ENCODE peak calls at places on chromosome 11, in eight cellular contexts. C is right atrium auricular region, H is uterus, J is PC-3, D is ovary, V is Panc1, A is H9, E is gastrocnemius medialis. W is an unnamed sample.

GRCh38 chr11:131888230-131888826 is 517.9 kb downstream of the NTM start:
- DNase-seq in H (no peak), D (no peak), A (no peak), V (no peak), J (peak), E (no peak), C (no peak), W (no peak)

GRCh38 chr11:54558919-54559318 is 44.9 kb downstream of the OR4C46 start:
- DNase-seq in E (no peak), C (no peak), A (no peak), D (no peak), H (no peak), J (peak), V (no peak), W (no peak)

GRCh38 chr11:9142732-9143131 is 51.3 kb upstream of the SCUBE2 start:
- DNase-seq in C (no peak), V (no peak), A (no peak), J (no peak), H (no peak), E (no peak), D (no peak), W (no peak)

GRCh38 chr11:77370217-77370616 is 68.7 kb upstream of the GDPD4 start:
- DNase-seq in V (no peak), J (no peak), A (no peak), D (no peak), H (no peak), C (no peak), E (no peak), W (no peak)

GRCh38 chr11:77654770-77655434 is 17.3 kb upstream of the CLNS1A start:
- DNase-seq in E (no peak), J (no peak), A (no peak), V (no peak), H (no peak), C (no peak), D (no peak), W (no peak)

GRCh38 chr11:102767800-102768199 is 12.6 kb downstream of the MMP10 start:
- DNase-seq in A (no peak), H (no peak), J (no peak), C (no peak), E (no peak), D (no peak), V (no peak), W (no peak)

GRCh38 chr11:129115652-129116585 is 76.2 kb downstream of the ARHGAP32 start:
- DNase-seq in J (peak), A (no peak), V (no peak), C (no peak), D (no peak), H (no peak), E (no peak), W (no peak)

GRCh38 chr11:803770-804598 is 1.0 kb downstream of the PIDD1 start:
- DNase-seq in C (no peak), J (no peak), A (no peak), E (no peak), H (no peak), D (no peak), V (no peak), W (no peak)

GRCh38 chr11:130858215-130858614 is 58.1 kb downstream of the SNX19 start:
- DNase-seq in A (no peak), J (peak), E (no peak), D (no peak), H (no peak), C (no peak), V (no peak), W (no peak)

GRCh38 chr11:18600915-18601569 is 1.5 kb downstream of the MISFA start:
- DNase-seq in J (no peak), E (no peak), V (no peak), C (no peak), A (no peak), D (no peak), H (no peak), W (no peak)

GRCh38 chr11:122656073-122656630 is 630 bp downstream of the UBASH3B start:
- DNase-seq in E (peak), C (no peak), H (peak), V (no peak), A (peak), D (peak), J (peak), W (peak)

GRCh38 chr11:132008872-132009271 is 638.5 kb downstream of the NTM start:
- DNase-seq in C (no peak), J (no peak), H (no peak), D (no peak), V (no peak), E (no peak), A (no peak), W (no peak)

GRCh38 chr11:120574881-120575280 is 63.3 kb downstream of the GRIK4 start:
- DNase-seq in V (no peak), J (no peak), C (no peak), H (no peak), A (no peak), D (no peak), E (no peak), W (no peak)

GRCh38 chr11:26297179-26297970 is 34.6 kb upstream of the ANO3 start:
- DNase-seq in E (no peak), A (no peak), D (no peak), C (no peak), H (no peak), J (peak), V (no peak), W (no peak)

GRCh38 chr11:68542617-68543016 is 82.1 kb downstream of the PPP6R3 start:
- DNase-seq in V (no peak), D (peak), A (no peak), J (peak), H (peak), C (no peak), E (no peak), W (no peak)

GRCh38 chr11:47765086-47765485 is 2.1 kb downstream of the FNBP4 start:
- DNase-seq in D (no peak), A (no peak), V (no peak), E (no peak), C (no peak), H (no peak), J (no peak), W (no peak)

GRCh38 chr11:47768090-47768620 is 1.0 kb upstream of the FNBP4 start:
- DNase-seq in C (peak), D (peak), A (no peak), E (peak), H (peak), V (peak), J (peak), W (peak)

GRCh38 chr11:47766363-47767227 is 546 bp downstream of the FNBP4 start:
- DNase-seq in E (peak), A (no peak), H (peak), V (no peak), C (peak), D (peak), J (peak), W (peak)
- TF ChIP-seq CTCF in E (peak), A (no peak), H (no peak), V (no peak), C (no peak), D (peak), J (no peak), W (no peak)

GRCh38 chr11:111815489-111815888 is 49.3 kb upstream of the PPP2R1B start:
- DNase-seq in J (no peak), C (no peak), D (no peak), H (no peak), V (no peak), E (no peak), A (no peak), W (no peak)

GRCh38 chr11:111823131-111823530 is 48.2 kb downstream of the ALG9 start:
- DNase-seq in A (no peak), E (no peak), C (no peak), J (no peak), V (no peak), H (no peak), D (no peak), W (no peak)

GRCh38 chr11:111823629-111824028 is 47.8 kb downstream of the ALG9 start:
- DNase-seq in V (no peak), H (no peak), A (no peak), J (no peak), C (no peak), E (no peak), D (no peak), W (no peak)

GRCh38 chr11:111820059-111820375 is 51.4 kb downstream of the ALG9 start:
- DNase-seq in C (no peak), J (no peak), D (no peak), V (no peak), H (no peak), A (no peak), E (no peak), W (no peak)

GRCh38 chr11:111819161-111820058 is 52.0 kb downstream of the ALG9 start:
- DNase-seq in H (peak), J (no peak), V (no peak), A (no peak), E (peak), D (no peak), C (no peak), W (no peak)
- H3K27ac ChIP-seq in H (peak), J (no peak), V (no peak), A (no peak), E (peak), D (no peak), C (peak), W (peak)

GRCh38 chr11:59261150-59261549 is 48.4 kb upstream of the MPEG1 start:
- DNase-seq in V (no peak), E (no peak), H (no peak), D (no peak), C (no peak), J (no peak), A (no peak), W (no peak)

GRCh38 chr11:59262419-59262818 is 49.7 kb upstream of the MPEG1 start:
- DNase-seq in V (no peak), E (no peak), H (no peak), A (no peak), C (no peak), D (no peak), J (no peak), W (no peak)

GRCh38 chr11:59265735-59266134 is 53.0 kb upstream of the MPEG1 start:
- DNase-seq in C (no peak), V (no peak), J (no peak), H (no peak), A (no peak), E (no peak), D (no peak), W (no peak)

GRCh38 chr11:59264736-59265135 is 52.0 kb upstream of the MPEG1 start:
- DNase-seq in J (no peak), C (no peak), E (no peak), H (no peak), V (no peak), A (no peak), D (no peak), W (no peak)

DNA sequence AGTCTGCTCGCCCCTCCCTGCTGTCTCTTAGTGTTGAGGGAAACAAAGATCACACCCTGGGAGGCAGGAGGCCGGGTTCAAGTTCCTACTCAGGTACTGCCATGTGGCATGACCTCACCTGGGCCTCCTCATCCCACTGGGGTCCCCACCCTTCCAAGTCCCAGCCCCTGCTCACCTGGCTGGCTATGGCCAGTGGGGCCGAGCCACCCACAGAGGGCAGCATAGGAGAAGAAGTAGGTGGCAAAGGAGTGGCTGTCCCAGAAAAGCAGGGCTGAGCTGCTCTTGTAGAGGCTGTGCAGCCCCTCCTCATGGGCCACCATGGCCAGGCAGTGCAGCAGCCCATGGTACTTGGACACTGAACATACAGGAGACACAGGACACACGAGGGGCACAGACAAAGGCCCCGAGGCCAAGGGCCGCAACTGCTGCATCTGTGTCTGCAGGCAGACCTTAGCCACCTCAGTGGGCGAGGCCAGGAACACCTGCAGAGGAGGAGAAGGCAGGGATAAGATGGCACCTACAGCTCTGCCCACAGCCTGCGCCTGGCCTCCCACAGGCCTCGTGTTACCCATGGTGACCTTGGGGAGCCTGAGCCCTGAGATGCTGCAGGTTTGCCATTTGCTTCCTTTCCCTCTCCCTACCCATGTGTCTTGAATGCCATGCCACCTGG is 50.6 kb upstream of the MPEG1 start:
- DNase-seq in E (no peak), D (no peak), J (peak), A (peak), C (no peak), H (no peak), V (no peak), W (no peak)
- TF ChIP-seq CTCF in E (no peak), D (no peak), J (peak), A (peak), C (peak), H (no peak), V (no peak), W (no peak)

DNA sequence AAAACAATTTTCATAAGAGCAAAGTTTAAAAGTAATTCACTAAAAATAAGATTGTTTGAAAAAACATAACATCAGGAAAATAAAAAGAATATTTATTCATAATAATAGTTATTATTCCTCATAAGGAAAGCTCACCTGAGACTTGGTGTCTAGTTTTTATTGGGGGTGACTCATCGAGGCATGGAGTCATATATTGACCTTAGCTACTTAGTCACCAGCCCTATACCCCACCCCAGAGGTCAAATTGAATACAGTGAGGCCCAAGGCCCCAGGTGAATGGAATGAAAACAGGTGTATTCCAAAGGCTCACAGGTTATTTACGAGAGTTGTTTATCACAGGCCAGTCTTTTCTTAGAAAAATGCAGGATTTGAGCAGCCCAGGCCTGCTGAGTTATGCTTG is 36.9 kb downstream of the CNTF start:
- DNase-seq in V (no peak), H (no peak), E (no peak), J (peak), A (no peak), D (no peak), C (no peak), W (no peak)
- H3K27ac ChIP-seq in V (no peak), H (no peak), E (no peak), J (peak), A (no peak), D (no peak), C (no peak), W (no peak)

DNA sequence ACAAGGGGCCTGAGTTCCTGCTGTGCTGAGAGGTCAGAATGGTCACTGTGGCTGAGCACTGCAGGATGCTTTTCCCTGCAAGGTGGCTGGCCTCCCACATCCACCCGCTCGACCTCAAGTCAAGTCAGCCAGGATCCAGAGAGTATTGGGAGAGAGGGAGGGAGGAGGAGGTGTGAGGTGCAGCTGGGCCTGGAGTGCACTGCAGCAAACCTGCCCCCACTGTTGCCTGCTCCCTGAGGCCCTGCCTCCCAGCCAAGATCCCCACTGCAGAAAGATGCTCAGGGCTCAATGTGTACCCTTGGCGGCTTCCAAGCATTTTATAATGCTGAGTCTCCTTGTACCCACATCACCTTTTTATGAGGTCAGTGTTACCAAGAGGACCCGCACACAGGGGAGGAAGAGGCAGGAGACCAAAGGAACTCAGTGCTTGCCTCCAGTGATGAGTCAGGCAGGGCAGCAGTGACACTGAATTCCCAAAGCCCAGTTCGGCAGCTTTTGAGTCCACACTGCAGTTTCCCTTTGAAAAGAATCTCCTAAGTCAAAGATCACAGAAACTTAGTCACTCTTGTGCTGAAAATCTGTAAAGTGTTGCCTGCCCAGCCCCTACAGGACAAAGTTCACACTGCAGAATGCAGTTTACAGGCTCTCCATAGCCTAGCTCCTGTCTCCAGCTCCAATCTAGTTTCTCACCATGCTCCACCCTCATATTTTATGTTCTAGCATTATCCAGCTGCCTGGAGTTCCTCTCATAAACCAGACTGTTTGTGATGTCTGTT is 3.1 kb downstream of the ENDOD1 start:
- DNase-seq in C (no peak), H (no peak), E (no peak), V (peak), D (no peak), A (no peak), J (peak), W (no peak)
- TF ChIP-seq CTCF in C (peak), H (no peak), E (peak), V (peak), D (no peak), A (peak), J (peak), W (peak)

DNA sequence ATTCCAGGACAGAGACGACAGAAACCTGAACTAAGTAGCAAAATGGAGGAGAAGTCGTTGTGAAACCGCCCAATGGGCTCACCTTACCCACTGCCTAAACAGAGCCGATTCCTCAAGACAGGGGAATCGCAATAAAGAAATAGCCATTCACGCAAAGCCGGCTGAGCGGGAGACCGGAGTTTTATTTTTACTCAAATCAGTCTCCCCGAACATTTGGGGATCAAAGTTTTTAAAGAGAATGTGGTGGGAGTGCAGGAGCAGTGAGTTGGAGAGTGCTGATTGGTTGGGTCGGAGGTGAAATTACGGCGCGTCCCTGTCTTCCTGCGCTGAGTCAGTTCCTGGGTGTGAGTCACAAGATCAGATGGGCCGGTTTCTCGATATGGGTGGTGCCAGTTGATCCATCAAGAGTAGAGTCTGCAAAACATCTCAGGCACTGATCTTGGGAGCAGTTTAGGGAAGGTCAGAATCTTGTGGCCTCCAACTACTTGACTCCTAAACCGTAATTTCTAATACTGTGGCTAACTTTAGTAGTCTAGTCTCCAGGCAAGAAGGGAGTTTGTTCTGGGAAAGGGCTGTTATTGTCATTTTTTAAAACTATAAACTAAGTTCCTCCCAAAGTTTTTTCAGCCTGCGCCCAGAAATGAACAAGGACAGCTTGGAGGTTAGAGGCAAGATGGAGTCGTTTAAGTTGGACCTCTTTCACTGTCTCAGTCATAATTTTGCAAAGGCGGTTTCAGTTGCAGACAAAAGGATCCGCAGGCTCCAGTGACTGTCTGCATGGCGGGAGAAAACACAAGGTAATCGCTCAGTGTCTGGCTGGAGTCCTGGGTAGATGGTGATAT is 34.1 kb downstream of the OR4D9 start:
- DNase-seq in D (peak), C (no peak), A (peak), J (no peak), H (no peak), V (no peak), E (no peak), W (no peak)
- H3K27ac ChIP-seq in D (peak), C (no peak), A (no peak), J (no peak), H (no peak), V (peak), E (no peak), W (no peak)

DNA sequence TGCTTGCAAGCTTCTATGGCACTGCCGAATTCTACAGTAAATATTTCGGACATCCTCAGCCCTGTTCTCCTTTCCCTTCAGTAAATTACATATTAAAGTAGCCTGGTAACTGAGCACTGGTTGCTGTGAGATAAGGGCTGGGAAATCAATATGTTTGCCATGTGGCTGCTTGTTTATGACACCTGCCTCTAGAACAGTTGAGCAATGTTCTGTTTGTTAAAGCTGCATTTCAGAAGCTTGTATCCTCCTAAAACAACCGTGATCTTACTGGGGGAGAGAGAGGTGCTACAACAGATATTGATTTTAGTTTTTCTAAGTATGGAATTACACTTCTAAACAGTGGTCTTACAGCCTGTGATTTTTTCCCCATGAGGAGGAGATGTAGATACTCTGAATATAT is 39.4 kb downstream of the ZBTB16 start:
- DNase-seq in V (no peak), E (no peak), J (no peak), D (no peak), H (no peak), C (no peak), A (no peak), W (no peak)
- TF ChIP-seq CTCF in V (no peak), E (no peak), J (no peak), D (no peak), H (no peak), C (no peak), A (no peak), W (no peak)

DNA sequence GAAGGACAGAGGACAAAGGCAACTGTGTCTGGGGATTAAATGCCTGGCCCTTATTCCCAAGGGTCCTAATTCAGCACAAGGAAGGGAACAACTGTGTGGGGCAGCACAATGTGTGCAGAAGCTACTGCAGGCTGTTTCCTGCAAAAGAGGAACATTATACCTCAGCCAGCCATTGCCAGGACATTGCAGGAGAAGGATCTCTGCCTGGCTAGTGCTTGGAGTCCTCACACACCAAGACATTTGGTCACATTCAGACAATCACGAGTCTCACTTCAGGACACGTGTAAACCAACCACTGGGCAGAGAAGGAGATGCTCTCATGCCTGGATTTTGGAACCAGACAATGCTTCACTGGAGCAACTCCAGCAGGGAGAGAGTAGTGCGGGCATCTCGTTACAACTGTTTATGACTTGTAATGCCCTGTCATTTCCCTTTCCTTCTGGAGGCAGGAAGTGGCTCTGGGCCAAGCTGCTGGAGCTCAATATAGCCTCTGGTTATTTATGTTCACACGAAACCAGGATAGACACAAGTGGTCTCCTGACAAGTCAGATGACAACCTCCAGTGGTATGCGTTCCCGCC is 23.9 kb upstream of the ZC3H12C start:
- DNase-seq in C (no peak), E (peak), A (no peak), V (no peak), H (peak), J (peak), D (no peak), W (peak)
- H3K27ac ChIP-seq in C (peak), E (peak), A (no peak), V (no peak), H (peak), J (peak), D (no peak), W (peak)

W was measured in left ventricle myocardium inferior.